ENCODE peak calls at places on chromosomes 11 and 22, in eight cellular contexts. Y is stimulated activated CD4-positive, alpha-beta T cell treated with anti-CD3 and anti-CD28 coated beads, Interleukin-2, amount 100 ng/mL, for 48 hours; T is A549; W is adipocyte; C is activated effector memory CD4-positive, alpha-beta T cell treated with anti-CD3 and anti-CD28 coated beads, Interleukin-2, amount 50 U/mL, for 16 hours; N is SK-N-SH; R is NCI-H1436 treated with DMSO at 0.1 percent for 48 hours; D is HFFc6. U is an unnamed sample.

GRCh38 chr11:70296681-70297080 is 26.2 kb downstream of the PPFIA1 start:
- DNase-seq in D (no peak), T (no peak), N (no peak), C (no peak), R (no peak), W (no peak), Y (no peak), U (no peak)

GRCh38 chr11:103987631-103988594 is 48.5 kb upstream of the DDI1 start:
- DNase-seq in Y (no peak), T (no peak), R (no peak), D (no peak), C (no peak), N (no peak), W (no peak), U (no peak)

GRCh38 chr22:27577570-27577969 is 224.0 kb downstream of the MN1 start:
- DNase-seq in N (no peak), R (no peak), D (no peak), T (no peak), W (no peak), C (no peak), Y (no peak), U (no peak)

GRCh38 chr11:8283510-8284272 is 20.0 kb upstream of the LMO1 start:
- DNase-seq in N (peak), Y (no peak), C (peak), W (no peak), R (peak), D (no peak), T (no peak), U (peak)

GRCh38 chr11:64752106-64752970 is 7.4 kb downstream of the PYGM start:
- DNase-seq in W (no peak), D (no peak), T (no peak), C (no peak), Y (no peak), N (no peak), R (no peak), U (peak)

GRCh38 chr22:49300241-49300640 is 527.4 kb downstream of the BRD1 start:
- DNase-seq in R (no peak), D (no peak), Y (no peak), C (no peak), T (no peak), N (no peak), W (no peak), U (peak)

GRCh38 chr11:62033191-62034044 is 66.0 kb upstream of the FTH1 start:
- DNase-seq in R (no peak), D (no peak), N (no peak), C (no peak), W (no peak), Y (no peak), T (no peak), U (no peak)

GRCh38 chr11:130514316-130514715 is 65.9 kb downstream of the ADAMTS15 start:
- DNase-seq in T (no peak), R (no peak), D (no peak), N (no peak), C (no peak), W (peak), Y (no peak), U (no peak)